ENCODE peak calls at places on chromosome 2, in eight cellular contexts. T is suprapubic skin; G is RPMI8226; R is uterus; X is stimulated activated CD4-positive, alpha-beta T cell treated with anti-CD3 and anti-CD28 coated beads, Interleukin-1b, Interleukin-23, amount 100 ng/mL, for 24 hours; E is HEK293T; C is NCI-H2029; Z is osteocyte. H is an unnamed sample.

GRCh38 chr2:930935-931334 is 19.7 kb upstream of the SNTG2 start:
- DNase-seq in T (no peak), G (no peak), R (no peak), X (no peak), E (no peak), C (no peak), Z (no peak), H (no peak)

GRCh38 chr2:134134313-134134706 is 119.6 kb upstream of the MGAT5 start:
- DNase-seq in T (no peak), G (peak), R (no peak), X (no peak), E (no peak), C (no peak), Z (no peak), H (no peak)

GRCh38 chr2:200447139-200447855 is 62.6 kb downstream of the KCTD18 start:
- DNase-seq in T (no peak), G (no peak), R (no peak), X (no peak), E (no peak), C (no peak), Z (no peak), H (no peak)

GRCh38 chr2:163698857-163699256 is 37.0 kb downstream of the FIGN start:
- DNase-seq in T (no peak), G (no peak), R (no peak), X (no peak), E (peak), C (no peak), Z (no peak), H (no peak)

GRCh38 chr2:72037322-72037721 is 110.3 kb downstream of the CYP26B1 start:
- DNase-seq in T (no peak), G (no peak), R (no peak), X (no peak), E (peak), C (no peak), Z (no peak), H (no peak)

GRCh38 chr2:88857951-88858406 is 166.5 kb downstream of the RPIA start:
- DNase-seq in T (no peak), G (peak), R (no peak), X (no peak), E (no peak), C (no peak), Z (no peak), H (no peak)

GRCh38 chr2:150476809-150477302 is 10.6 kb downstream of the RND3 start:
- DNase-seq in T (no peak), G (no peak), R (no peak), X (no peak), E (no peak), C (peak), Z (no peak), H (no peak)

GRCh38 chr2:118061135-118061955 is 26.9 kb upstream of the INSIG2 start:
- DNase-seq in T (no peak), G (peak), R (no peak), X (no peak), E (no peak), C (no peak), Z (no peak), H (no peak)

GRCh38 chr2:40797115-40797514 is 345.2 kb upstream of the SLC8A1 start:
- DNase-seq in T (no peak), G (no peak), R (no peak), X (no peak), E (no peak), C (no peak), Z (no peak), H (no peak)

GRCh38 chr2:166125557-166125956 is 2.3 kb downstream of the SCN1A start:
- DNase-seq in T (no peak), G (no peak), R (no peak), X (no peak), E (no peak), C (no peak), Z (no peak), H (no peak)

GRCh38 chr2:99442837-99443236 is 47.0 kb downstream of the REV1 start:
- DNase-seq in T (no peak), G (no peak), R (no peak), X (no peak), E (no peak), C (no peak), Z (no peak), H (no peak)

GRCh38 chr2:240460243-240460630 is 24.8 kb downstream of the GPC1 start:
- DNase-seq in T (no peak), G (no peak), R (no peak), X (no peak), E (no peak), C (no peak), Z (no peak), H (no peak)

GRCh38 chr2:101442042-101442666 is 32.8 kb downstream of the RFX8 start:
- DNase-seq in T (no peak), G (no peak), R (no peak), X (no peak), E (no peak), C (no peak), Z (no peak), H (no peak)

GRCh38 chr2:232022733-232023132 is 61.2 kb downstream of the DIS3L2 start:
- DNase-seq in T (no peak), G (no peak), R (no peak), X (no peak), E (no peak), C (no peak), Z (no peak), H (no peak)

GRCh38 chr2:72916743-72917137 is 579 bp upstream of the EMX1 start:
- DNase-seq in T (peak), G (no peak), R (no peak), X (no peak), E (no peak), C (no peak), Z (peak), H (no peak)

GRCh38 chr2:117985092-117985491 is 28.8 kb downstream of the CCDC93 start:
- DNase-seq in T (no peak), G (no peak), R (no peak), X (no peak), E (no peak), C (no peak), Z (no peak), H (no peak)

GRCh38 chr2:99477054-99477453 is 12.8 kb downstream of the REV1 start:
- DNase-seq in T (no peak), G (no peak), R (no peak), X (no peak), E (no peak), C (no peak), Z (no peak), H (no peak)

GRCh38 chr2:16546128-16546754 is 119.4 kb downstream of the CYRIA start:
- DNase-seq in T (no peak), G (peak), R (no peak), X (no peak), E (peak), C (no peak), Z (no peak), H (no peak)

GRCh38 chr2:47119001-47119400 is 36.1 kb downstream of the STPG4 start:
- DNase-seq in T (no peak), G (no peak), R (no peak), X (no peak), E (no peak), C (no peak), Z (no peak), H (no peak)

GRCh38 chr2:37894601-37895000 is 30.5 kb upstream of the RMDN2 start:
- DNase-seq in T (no peak), G (no peak), R (no peak), X (no peak), E (no peak), C (no peak), Z (no peak), H (no peak)

GRCh38 chr2:29063646-29064372 is 10.5 kb downstream of the PCARE start:
- DNase-seq in T (no peak), G (no peak), R (no peak), X (no peak), E (no peak), C (no peak), Z (no peak), H (no peak)

GRCh38 chr2:86028763-86029381 is 76.8 kb downstream of the POLR1A start:
- DNase-seq in T (peak), G (no peak), R (peak), X (no peak), E (no peak), C (no peak), Z (no peak), H (no peak)

GRCh38 chr2:56714400-56714799 is 530.6 kb downstream of the CCDC85A start:
- DNase-seq in T (no peak), G (no peak), R (no peak), X (no peak), E (no peak), C (no peak), Z (no peak), H (no peak)

GRCh38 chr2:210873631-210874030 is 317.2 kb downstream of the CPS1 start:
- DNase-seq in T (no peak), G (no peak), R (no peak), X (no peak), E (no peak), C (no peak), Z (no peak), H (no peak)

GRCh38 chr2:230877737-230878598 is 13.2 kb downstream of the ITM2C start:
- DNase-seq in T (no peak), G (no peak), R (no peak), X (no peak), E (no peak), C (no peak), Z (no peak), H (no peak)

GRCh38 chr2:166900700-166901099 is 12.4 kb downstream of the XIRP2 start:
- DNase-seq in T (no peak), G (peak), R (no peak), X (no peak), E (peak), C (no peak), Z (no peak), H (no peak)

GRCh38 chr2:158699323-158699722 is 95.8 kb upstream of the DAPL1 start:
- DNase-seq in T (no peak), G (no peak), R (no peak), X (no peak), E (no peak), C (no peak), Z (no peak), H (no peak)

GRCh38 chr2:218125095-218125494 is 733 bp upstream of the CXCR2 start:
- DNase-seq in T (no peak), G (no peak), R (no peak), X (no peak), E (no peak), C (no peak), Z (no peak), H (no peak)

GRCh38 chr2:168480356-168480755 is 24.3 kb downstream of the CERS6 start:
- DNase-seq in T (no peak), G (no peak), R (no peak), X (no peak), E (no peak), C (no peak), Z (no peak), H (no peak)

GRCh38 chr2:57429821-57430220 is 616.8 kb upstream of the VRK2 start:
- DNase-seq in T (no peak), G (no peak), R (no peak), X (no peak), E (no peak), C (no peak), Z (no peak), H (no peak)

GRCh38 chr2:159185401-159186130 is 100.9 kb downstream of the WDSUB1 start:
- DNase-seq in T (no peak), G (peak), R (no peak), X (no peak), E (peak), C (no peak), Z (no peak), H (no peak)

GRCh38 chr2:232190796-232191195 is 187.8 kb upstream of the ALPP start:
- DNase-seq in T (no peak), G (no peak), R (no peak), X (no peak), E (no peak), C (no peak), Z (no peak), H (no peak)

H was measured in NCI-H774.